ENCODE peak calls at places on chromosome 6, in four cellular contexts. S is NCI-H1092 treated with DMSO at 0.1 percent for 48 hours, R is HS-27A, G is tibial artery. K is an unnamed sample.

GRCh38 chr6:168871535-168872106 is 382.0 kb downstream of the THBS2 start:
- DNase-seq in R (no peak), G (no peak), S (peak), K (no peak)

GRCh38 chr6:37555040-37555781 is 55.5 kb upstream of the CCDC167 start:
- DNase-seq in S (no peak), G (no peak), R (no peak), K (no peak)

GRCh38 chr6:22466665-22467064 is 102.7 kb upstream of the HDGFL1 start:
- DNase-seq in R (no peak), G (no peak), S (peak), K (no peak)

GRCh38 chr6:42407379-42407778 is 44.3 kb downstream of the TRERF1 start:
- DNase-seq in R (no peak), G (peak), S (no peak), K (peak)

GRCh38 chr6:97040355-97040860 is 115.9 kb downstream of the KLHL32 start:
- DNase-seq in G (no peak), S (peak), R (no peak), K (no peak)

GRCh38 chr6:93801101-93801847 is 381.9 kb upstream of the EPHA7 start:
- DNase-seq in G (no peak), S (no peak), R (no peak), K (no peak)

GRCh38 chr6:50816947-50817637 is 1.6 kb upstream of the TFAP2B start:
- DNase-seq in G (no peak), S (no peak), R (no peak), K (no peak)

GRCh38 chr6:75118925-75119515 is 86.8 kb downstream of the COL12A1 start:
- DNase-seq in S (no peak), R (no peak), G (no peak), K (no peak)

GRCh38 chr6:129686941-129687627 is 22.9 kb downstream of the ARHGAP18 start:
- DNase-seq in R (no peak), G (no peak), S (no peak), K (peak)

GRCh38 chr6:122736166-122736565 is 43.4 kb upstream of the FABP7 start:
- DNase-seq in S (peak), G (no peak), R (no peak), K (no peak)

GRCh38 chr6:135798751-135799515 is 52.6 kb upstream of the PDE7B start:
- DNase-seq in R (no peak), G (no peak), S (no peak), K (no peak)

GRCh38 chr6:39152247-39152646 is 37.3 kb upstream of the SAYSD1 start:
- DNase-seq in S (no peak), G (no peak), R (no peak), K (no peak)